ENCODE peak calls at places on chromosomes 11 and 22, in nine cellular contexts. F, P, B, E, I, R, L, J and A are unnamed samples.

GRCh38 chr22:19818264-19819208 is 36.1 kb downstream of the GNB1L start:
- DNase-seq in L (peak; percentile 15), P (no peak), B (peak; percentile 30), F (no peak), E (no peak), R (no peak), J (no peak), I (no peak), A (no peak)

GRCh38 chr22:23122216-23122957 is 19.4 kb downstream of the RSPH14 start:
- DNase-seq in R (no peak), F (no peak), L (no peak), P (no peak), B (no peak), I (no peak), E (no peak), J (no peak), A (no peak)

GRCh38 chr11:13446444-13446843 is 16.6 kb downstream of the BTBD10 start:
- DNase-seq in B (no peak), J (no peak), F (no peak), L (no peak), I (peak; percentile 72), E (no peak), R (no peak), P (no peak), A (peak; percentile 62)

GRCh38 chr22:44351685-44352377 is 39.1 kb upstream of the SHISAL1 start:
- DNase-seq in E (peak; percentile 70), L (no peak), R (no peak), P (no peak), F (peak; percentile 82), J (peak; percentile 48), B (peak; percentile 49), I (peak; percentile 97), A (peak; percentile 87)

GRCh38 chr11:120646206-120646605 is 134.7 kb downstream of the GRIK4 start:
- DNase-seq in E (peak; percentile 52), J (no peak), F (no peak), L (no peak), R (no peak), I (no peak), P (no peak), B (no peak), A (no peak)

GRCh38 chr22:31812977-31813605 is 59.3 kb downstream of the DEPDC5 start:
- DNase-seq in P (no peak), E (no peak), R (no peak), B (no peak), I (no peak), J (no peak), F (no peak), L (no peak), A (no peak)

GRCh38 chr22:20245577-20246367 is 22.3 kb downstream of the RTN4R start:
- DNase-seq in R (no peak), J (peak; percentile 48), I (no peak), L (no peak), F (no peak), E (no peak), B (no peak), P (no peak), A (no peak)

GRCh38 chr11:104531075-104531474 is 367.1 kb upstream of the PDGFD start:
- DNase-seq in E (peak; percentile 68), J (peak; percentile 28), P (no peak), L (no peak), F (no peak), I (no peak), B (no peak), R (no peak), A (peak; percentile 57)

GRCh38 chr22:50530280-50530856 is 556 bp upstream of the TYMP start:
- DNase-seq in L (peak; percentile 78), P (peak; percentile 73), R (peak; percentile 43), J (peak; percentile 52), B (no peak), E (peak; percentile 44), F (peak; percentile 84), I (peak; percentile 90), A (peak; percentile 68)

GRCh38 chr11:130449996-130450419 is 1.6 kb downstream of the ADAMTS15 start:
- DNase-seq in L (no peak), J (peak; percentile 90), E (peak; percentile 98), I (no peak), P (no peak), F (peak; percentile 85), R (no peak), B (peak; percentile 65), A (no peak)

GRCh38 chr11:78061921-78062311 is 1.7 kb upstream of the THRSP start:
- DNase-seq in F (no peak), I (no peak), B (no peak), E (no peak), J (no peak), P (no peak), R (no peak), L (no peak), A (no peak)

GRCh38 chr11:128448487-128448886 is 138.9 kb downstream of the ETS1 start:
- DNase-seq in R (no peak), L (no peak), F (peak; percentile 89), B (no peak), E (peak; percentile 11), J (no peak), P (peak; percentile 95), I (peak; percentile 64), A (peak; percentile 100)

GRCh38 chr11:129740125-129740719 is 75.4 kb upstream of the TMEM45B start:
- DNase-seq in P (no peak), B (no peak), R (no peak), L (no peak), I (no peak), E (no peak), F (no peak), J (no peak), A (no peak)

GRCh38 chr11:46625406-46625805 is 8.1 kb downstream of the ATG13 start:
- DNase-seq in F (peak; percentile 8), J (no peak), E (peak; percentile 24), I (no peak), P (no peak), L (no peak), R (no peak), B (no peak), A (peak; percentile 44)

GRCh38 chr22:46296257-46297150 is at the start of gene GTSE1:
- DNase-seq in P (peak; percentile 93), E (peak; percentile 99), F (peak; percentile 99), L (peak; percentile 99), B (peak; percentile 99), R (peak; percentile 99), I (peak; percentile 99), J (peak; percentile 100), A (peak; percentile 97)

GRCh38 chr22:44583854-44584253 is 85.8 kb upstream of the RTL6 start:
- DNase-seq in E (peak; percentile 36), R (no peak), P (no peak), I (no peak), J (no peak), F (no peak), L (no peak), B (no peak), A (no peak)

GRCh38 chr11:46348986-46349401 is 1.7 kb downstream of the DGKZ start:
- DNase-seq in P (no peak), J (no peak), R (peak; percentile 30), F (no peak), I (no peak), B (no peak), E (no peak), L (peak; percentile 75), A (no peak)

GRCh38 chr11:606245-606644 is 9.5 kb downstream of the IRF7 start:
- DNase-seq in L (no peak), J (no peak), B (peak; percentile 92), R (no peak), I (peak; percentile 68), P (no peak), F (no peak), E (no peak), A (peak; percentile 23)

GRCh38 chr22:29626497-29627195 is 23.2 kb downstream of the NF2 start:
- DNase-seq in J (no peak), F (no peak), I (peak; percentile 98), P (no peak), E (no peak), B (no peak), R (no peak), L (no peak), A (peak; percentile 82)

DNA sequence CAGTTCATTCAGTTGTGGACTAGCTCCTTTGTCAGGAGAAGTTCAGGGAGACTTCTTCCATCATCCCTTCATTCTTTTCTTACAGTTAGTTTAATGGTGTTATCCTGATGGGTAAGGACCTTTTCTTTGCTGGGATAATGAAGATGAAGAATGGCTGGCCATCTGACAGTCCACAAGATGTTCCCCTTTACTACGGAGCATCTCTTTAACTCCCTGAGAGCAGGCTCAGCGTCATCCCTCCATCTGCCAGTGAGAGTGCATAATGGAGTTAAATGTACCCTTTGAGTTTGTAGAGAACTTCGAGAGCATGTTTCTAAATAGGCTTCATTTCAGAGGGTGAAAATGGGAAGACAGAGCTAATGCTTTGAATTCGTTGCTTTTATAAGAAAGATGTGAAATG is 1.6 kb downstream of the EP300 start:
- DNase-seq in I (peak; percentile 65), R (peak; percentile 27), F (peak; percentile 25), L (peak; percentile 63), P (no peak), E (peak; percentile 46), B (peak; percentile 10), J (peak; percentile 54), A (peak; percentile 31)
- H3K79me2 ChIP-seq in I (peaks cover 67% of the 10 kb centered on the region), R (peaks cover 68% of the 10 kb centered on the region), F (peaks cover 70% of the 10 kb centered on the region), L (peaks cover 73% of the 10 kb centered on the region), P (peaks cover 68% of the 10 kb centered on the region), E (peaks cover 68% of the 10 kb centered on the region), B (peaks cover 66% of the 10 kb centered on the region), J (peaks cover 73% of the 10 kb centered on the region), A (peaks cover 68% of the 10 kb centered on the region)

GRCh38 chr11:76783901-76784813 is 1.0 kb downstream of the TSKU start:
- DNase-seq in L (no peak), P (peak; percentile 55), J (peak; percentile 96), I (peak; percentile 95), E (peak; percentile 94), R (no peak), B (peak; percentile 97), F (peak; percentile 91), A (peak; percentile 80)
- H2AFZ ChIP-seq in L (no peak overlapping the region), P (no peak overlapping the region), J (peak overlapping the region; percentile 38), I (peak overlapping the region; percentile 34), E (no peak overlapping the region), R (no peak overlapping the region), B (peak overlapping the region; percentile 26), F (peak overlapping the region; percentile 77), A (peak overlapping the region; percentile 44)

GRCh38 chr11:94305146-94305545 is 766 bp downstream of the IZUMO1R start:
- DNase-seq in F (peak; percentile 16), J (no peak), E (no peak), L (no peak), I (peak; percentile 43), P (no peak), B (no peak), R (no peak), A (peak; percentile 40)
- TF ChIP-seq EZH2phosphoT487 in F (no peak), J (no peak), E (no peak), L (no peak), I (no peak), P (no peak), B (no peak), R (no peak), A (no peak)

DNA sequence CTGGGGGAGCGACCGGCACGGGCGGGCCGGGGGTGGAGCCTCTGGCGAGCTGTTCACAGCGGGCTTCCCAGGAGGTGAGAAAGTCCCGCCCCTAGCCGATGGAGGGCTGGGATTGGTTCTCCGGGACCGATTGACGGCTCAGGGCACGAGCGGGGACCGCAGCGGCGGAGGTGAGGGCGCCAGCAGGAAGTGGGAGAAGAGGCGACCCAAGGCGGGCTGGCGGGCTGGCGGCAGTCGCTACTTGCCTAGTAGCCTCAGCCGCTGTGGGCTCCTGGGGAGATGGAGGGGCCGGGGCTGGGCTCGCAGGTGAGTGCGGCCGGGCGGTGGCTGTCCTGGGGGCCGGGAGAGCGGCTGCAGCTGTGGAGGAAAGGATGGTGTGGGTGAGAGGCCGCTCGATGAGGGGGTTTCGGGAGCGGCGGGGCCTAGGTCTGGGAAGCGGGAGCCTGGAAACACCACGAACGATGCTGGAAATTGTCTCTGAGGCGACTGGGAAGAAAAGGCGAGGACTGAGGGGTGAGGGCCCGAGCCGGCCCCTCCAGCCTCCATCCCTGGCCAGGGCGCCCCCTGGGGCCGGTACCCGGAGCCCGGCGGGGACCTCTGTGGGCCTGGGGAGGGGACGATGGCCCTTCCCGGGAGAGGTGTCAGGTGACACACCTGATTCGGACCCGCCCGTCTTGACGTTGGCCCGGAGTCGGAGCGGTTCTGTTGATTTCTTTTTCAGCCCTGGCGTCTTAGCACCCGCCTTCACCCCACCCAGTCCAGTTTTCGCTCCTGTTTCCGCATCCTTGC is at the start of gene ZDHHC13:
- DNase-seq in P (peak; percentile 80), F (peak; percentile 95), R (peak; percentile 96), E (peak; percentile 97), L (peak; percentile 95), J (peak; percentile 94), I (peak; percentile 91), B (peak; percentile 99), A (peak; percentile 95)
- H3K79me2 ChIP-seq in P (peaks cover 37% of the 10 kb centered on the region), F (peaks cover 40% of the 10 kb centered on the region), R (peaks cover 48% of the 10 kb centered on the region), E (peaks cover 47% of the 10 kb centered on the region), L (peaks cover 17% of the 10 kb centered on the region), J (peaks cover 35% of the 10 kb centered on the region), I (peaks cover 14% of the 10 kb centered on the region), B (peaks cover 20% of the 10 kb centered on the region), A (peaks cover 47% of the 10 kb centered on the region)